ENCODE peak calls at places on chromosome 15, in four cellular contexts. One of them, this sample, is unnamed.
A peak's percentile ranks its signal among the peaks of the same experiment; 100 is the strongest.

GRCh38 chr15:28086175-28086703 is 12.9 kb downstream of the OCA2 start:
- DNase-seq in Right ventricle myocardium superior: no peak
- DNase-seq in choroid plexus epithelial cell: peak; percentile 72
- DNase-seq in amniotic epithelial cell: peak; percentile 48
- DNase-seq in this sample: peak; percentile 66

GRCh38 chr15:65085990-65086679 is 9.6 kb downstream of the KBTBD13 start:
- DNase-seq in Right ventricle myocardium superior: no peak
- DNase-seq in choroid plexus epithelial cell: peak; percentile 26
- DNase-seq in amniotic epithelial cell: peak; percentile 11
- DNase-seq in this sample: no peak

GRCh38 chr15:36658321-36658720 is 78.9 kb downstream of the CDIN1 start:
- DNase-seq in Right ventricle myocardium superior: no peak
- DNase-seq in choroid plexus epithelial cell: no peak
- DNase-seq in amniotic epithelial cell: peak; percentile 14
- DNase-seq in this sample: no peak

GRCh38 chr15:69478259-69478687 is 25.7 kb downstream of the RPLP1 start:
- DNase-seq in Right ventricle myocardium superior: peak; percentile 66
- DNase-seq in choroid plexus epithelial cell: peak; percentile 75
- DNase-seq in amniotic epithelial cell: peak; percentile 51
- DNase-seq in this sample: peak; percentile 50

GRCh38 chr15:62209821-62210220 is 44.7 kb upstream of the C2CD4B start:
- DNase-seq in Right ventricle myocardium superior: no peak
- DNase-seq in choroid plexus epithelial cell: no peak
- DNase-seq in amniotic epithelial cell: no peak
- DNase-seq in this sample: no peak

GRCh38 chr15:64809649-64810498 is 15.6 kb downstream of the PIF1 start:
- DNase-seq in Right ventricle myocardium superior: peak; percentile 86
- DNase-seq in choroid plexus epithelial cell: peak; percentile 78
- DNase-seq in amniotic epithelial cell: peak; percentile 57
- DNase-seq in this sample: peak; percentile 80

GRCh38 chr15:42736178-42736792 is 643 bp downstream of the CDAN1 start:
- DNase-seq in Right ventricle myocardium superior: no peak
- DNase-seq in choroid plexus epithelial cell: peak; percentile 23
- DNase-seq in amniotic epithelial cell: no peak
- DNase-seq in this sample: peak; percentile 17

GRCh38 chr15:92637621-92638020 is 18.0 kb downstream of the FAM174B start:
- DNase-seq in Right ventricle myocardium superior: no peak
- DNase-seq in choroid plexus epithelial cell: no peak
- DNase-seq in amniotic epithelial cell: no peak
- DNase-seq in this sample: no peak

GRCh38 chr15:101152914-101153313 is 98.9 kb downstream of the CHSY1 start:
- DNase-seq in Right ventricle myocardium superior: no peak
- DNase-seq in choroid plexus epithelial cell: no peak
- DNase-seq in amniotic epithelial cell: no peak
- DNase-seq in this sample: peak; percentile 12

GRCh38 chr15:71088683-71089082 is 26.6 kb upstream of the THSD4 start:
- DNase-seq in Right ventricle myocardium superior: no peak
- DNase-seq in choroid plexus epithelial cell: no peak
- DNase-seq in amniotic epithelial cell: no peak
- DNase-seq in this sample: no peak

GRCh38 chr15:52097176-52097575 is 15.4 kb downstream of the BCL2L10 start:
- DNase-seq in Right ventricle myocardium superior: no peak
- DNase-seq in choroid plexus epithelial cell: peak; percentile 62
- DNase-seq in amniotic epithelial cell: no peak
- DNase-seq in this sample: peak; percentile 43

GRCh38 chr15:82875411-82876003 is 66.1 kb downstream of the WHAMM start:
- DNase-seq in Right ventricle myocardium superior: no peak
- DNase-seq in choroid plexus epithelial cell: no peak
- DNase-seq in amniotic epithelial cell: no peak
- DNase-seq in this sample: no peak

GRCh38 chr15:70111203-70112017 is 13.7 kb upstream of the TLE3 start:
- DNase-seq in Right ventricle myocardium superior: peak; percentile 78
- DNase-seq in choroid plexus epithelial cell: peak; percentile 93
- DNase-seq in amniotic epithelial cell: peak; percentile 93
- DNase-seq in this sample: peak; percentile 89

GRCh38 chr15:74240897-74241614 is 4.9 kb downstream of the CCDC33 start:
- DNase-seq in Right ventricle myocardium superior: no peak
- DNase-seq in choroid plexus epithelial cell: no peak
- DNase-seq in amniotic epithelial cell: no peak
- DNase-seq in this sample: no peak

GRCh38 chr15:33994005-33994615 is 25.8 kb downstream of the CHRM5 start:
- DNase-seq in Right ventricle myocardium superior: no peak
- DNase-seq in choroid plexus epithelial cell: peak; percentile 79
- DNase-seq in amniotic epithelial cell: peak; percentile 58
- DNase-seq in this sample: peak; percentile 51

GRCh38 chr15:76863693-76864092 is 41.4 kb downstream of the SCAPER start:
- DNase-seq in Right ventricle myocardium superior: no peak
- DNase-seq in choroid plexus epithelial cell: no peak
- DNase-seq in amniotic epithelial cell: no peak
- DNase-seq in this sample: no peak

GRCh38 chr15:83487519-83487918 is 40.4 kb downstream of the SH3GL3 start:
- DNase-seq in Right ventricle myocardium superior: no peak
- DNase-seq in choroid plexus epithelial cell: no peak
- DNase-seq in amniotic epithelial cell: no peak
- DNase-seq in this sample: no peak

GRCh38 chr15:91499774-91500383 is 353.6 kb upstream of the SLCO3A1 start:
- DNase-seq in Right ventricle myocardium superior: no peak
- DNase-seq in choroid plexus epithelial cell: no peak
- DNase-seq in amniotic epithelial cell: no peak
- DNase-seq in this sample: no peak

GRCh38 chr15:63977102-63977501 is 69.2 kb downstream of the DAPK2 start:
- DNase-seq in Right ventricle myocardium superior: peak; percentile 3
- DNase-seq in choroid plexus epithelial cell: no peak
- DNase-seq in amniotic epithelial cell: no peak
- DNase-seq in this sample: no peak

GRCh38 chr15:78637776-78638435 is 3.1 kb downstream of the CHRNB4 start:
- DNase-seq in Right ventricle myocardium superior: no peak
- DNase-seq in choroid plexus epithelial cell: no peak
- DNase-seq in amniotic epithelial cell: no peak
- DNase-seq in this sample: no peak

GRCh38 chr15:71149645-71150557 is 34.6 kb downstream of the THSD4 start:
- DNase-seq in Right ventricle myocardium superior: peak; percentile 57
- DNase-seq in choroid plexus epithelial cell: no peak
- DNase-seq in amniotic epithelial cell: no peak
- DNase-seq in this sample: no peak

GRCh38 chr15:70062321-70062956 is 35.3 kb downstream of the TLE3 start:
- DNase-seq in Right ventricle myocardium superior: peak; percentile 83
- DNase-seq in choroid plexus epithelial cell: peak; percentile 94
- DNase-seq in amniotic epithelial cell: peak; percentile 63
- DNase-seq in this sample: no peak

GRCh38 chr15:78993931-78994530 is 49.2 kb upstream of the CTSH start:
- DNase-seq in Right ventricle myocardium superior: no peak
- DNase-seq in choroid plexus epithelial cell: peak; percentile 14
- DNase-seq in amniotic epithelial cell: no peak
- DNase-seq in this sample: no peak

GRCh38 chr15:73052679-73053397 is 575 bp downstream of the NEO1 start:
- DNase-seq in Right ventricle myocardium superior: peak; percentile 45
- DNase-seq in choroid plexus epithelial cell: peak; percentile 43
- DNase-seq in amniotic epithelial cell: peak; percentile 15
- DNase-seq in this sample: peak; percentile 80

This sample was measured in mesenchymal stem cell.